ENCODE peak calls at places on chromosome 2, in six cellular contexts. C, L, M, Q, O and D are unnamed samples.

GRCh38 chr2:209423562-209424541 is at the start of gene MAP2:
- DNase-seq in C (peak; percentile 60), L (peak; percentile 73), M (peak; percentile 88), Q (peak; percentile 84), O (peak; percentile 87), D (peak; percentile 98)

GRCh38 chr2:4499316-4499715 is 795.9 kb downstream of the DCDC2C start:
- DNase-seq in C (no peak), L (no peak), M (peak; percentile 50), Q (no peak), O (no peak), D (no peak)

GRCh38 chr2:179671314-179671713 is 190.1 kb downstream of the ZNF385B start:
- DNase-seq in C (no peak), L (no peak), M (no peak), Q (no peak), O (no peak), D (peak; percentile 60)

GRCh38 chr2:160492401-160493226 is 993 bp downstream of the RBMS1 start:
- DNase-seq in C (peak; percentile 67), L (peak; percentile 72), M (peak; percentile 72), Q (peak; percentile 87), O (peak; percentile 90), D (peak; percentile 94)

GRCh38 chr2:190405069-190405468 is 3.1 kb upstream of the MFSD6 start:
- DNase-seq in C (no peak), L (no peak), M (no peak), Q (no peak), O (no peak), D (no peak)

GRCh38 chr2:98157557-98157956 is 70.6 kb downstream of the VWA3B start:
- DNase-seq in C (no peak), L (no peak), M (no peak), Q (no peak), O (peak; percentile 69), D (no peak)

GRCh38 chr2:142876423-142876822 is 1.0 kb upstream of the KYNU start:
- DNase-seq in C (peak; percentile 34), L (peak; percentile 46), M (peak; percentile 35), Q (no peak), O (no peak), D (no peak)

GRCh38 chr2:171811229-171811628 is 82.8 kb downstream of the SLC25A12 start:
- DNase-seq in C (peak; percentile 57), L (peak; percentile 62), M (peak; percentile 61), Q (no peak), O (no peak), D (no peak)

GRCh38 chr2:30747206-30747605 is 60.0 kb downstream of the CAPN13 start:
- DNase-seq in C (no peak), L (no peak), M (no peak), Q (no peak), O (no peak), D (peak; percentile 18)

GRCh38 chr2:240522406-240522805 is 35.4 kb downstream of the ANKMY1 start:
- DNase-seq in C (no peak), L (no peak), M (no peak), Q (no peak), O (no peak), D (peak; percentile 25)

GRCh38 chr2:17901246-17901645 is 22.8 kb downstream of the KCNS3 start:
- DNase-seq in C (no peak), L (no peak), M (no peak), Q (no peak), O (no peak), D (no peak)

GRCh38 chr2:98479959-98480524 is 35.4 kb downstream of the INPP4A start:
- DNase-seq in C (peak; percentile 62), L (peak; percentile 54), M (peak; percentile 89), Q (no peak), O (no peak), D (peak; percentile 92)

GRCh38 chr2:58834404-58834803 is 593.3 kb upstream of the FANCL start:
- DNase-seq in C (peak; percentile 28), L (peak; percentile 14), M (peak; percentile 16), Q (peak; percentile 71), O (peak; percentile 64), D (no peak)

GRCh38 chr2:130797493-130798435 is 39.0 kb upstream of the ARHGEF4 start:
- DNase-seq in C (peak; percentile 74), L (peak; percentile 80), M (peak; percentile 82), Q (peak; percentile 91), O (peak; percentile 92), D (peak; percentile 99)

GRCh38 chr2:130796280-130796679 is 40.4 kb upstream of the ARHGEF4 start:
- DNase-seq in C (no peak), L (no peak), M (no peak), Q (no peak), O (peak; percentile 73), D (no peak)

GRCh38 chr2:130799295-130799694 is 37.4 kb upstream of the ARHGEF4 start:
- DNase-seq in C (no peak), L (no peak), M (no peak), Q (no peak), O (no peak), D (no peak)

GRCh38 chr2:130795431-130795830 is 40.1 kb downstream of the AMER3 start:
- DNase-seq in C (no peak), L (no peak), M (no peak), Q (no peak), O (no peak), D (no peak)

DNA sequence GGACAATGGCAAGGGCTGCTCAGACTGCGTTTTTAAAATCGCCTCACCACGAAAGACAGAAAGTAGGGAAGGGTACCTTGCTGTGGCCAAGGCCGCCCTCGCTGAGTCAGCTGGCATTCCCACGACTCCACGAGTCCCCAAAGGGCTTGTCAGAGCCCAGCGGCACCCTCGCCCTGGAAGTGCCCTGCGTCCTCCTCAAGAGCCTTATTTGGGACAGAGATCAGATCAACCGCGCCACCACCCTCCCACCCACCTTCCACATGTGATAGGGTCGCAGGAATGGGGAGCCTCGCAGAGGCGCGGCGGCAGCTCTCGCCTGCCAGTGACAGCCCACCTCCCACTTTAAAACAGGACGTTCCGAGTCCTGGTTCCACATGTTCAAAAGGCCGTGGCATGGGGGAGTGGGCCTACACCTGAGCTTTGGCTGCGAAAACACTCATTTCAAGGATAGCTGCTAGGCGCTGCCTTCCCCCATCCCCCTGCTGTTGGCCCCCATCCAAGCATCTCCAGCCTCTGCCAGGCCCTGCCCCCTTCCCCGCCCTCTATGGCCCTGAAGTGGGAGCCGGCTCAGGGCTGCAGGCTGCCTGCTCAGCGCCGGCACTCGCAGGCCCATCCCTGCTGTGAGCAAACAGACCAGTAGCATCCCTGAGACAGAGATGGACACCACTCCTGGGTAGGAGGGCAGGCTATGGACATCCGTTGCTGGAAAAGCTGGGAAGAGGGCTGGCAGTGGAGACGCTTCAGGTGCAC is 38.1 kb upstream of the ARHGEF4 start:
- DNase-seq in C (no peak), L (peak; percentile 17), M (no peak), Q (no peak), O (peak; percentile 74), D (no peak)
- H3K4me2 ChIP-seq in C (peak overlapping the region; percentile 16), L (peak overlapping the region; percentile 88), M (peak overlapping the region; percentile 66), Q (peak overlapping the region; percentile 99), O (peak overlapping the region; percentile 89), D (peak overlapping the region; percentile 94)

DNA sequence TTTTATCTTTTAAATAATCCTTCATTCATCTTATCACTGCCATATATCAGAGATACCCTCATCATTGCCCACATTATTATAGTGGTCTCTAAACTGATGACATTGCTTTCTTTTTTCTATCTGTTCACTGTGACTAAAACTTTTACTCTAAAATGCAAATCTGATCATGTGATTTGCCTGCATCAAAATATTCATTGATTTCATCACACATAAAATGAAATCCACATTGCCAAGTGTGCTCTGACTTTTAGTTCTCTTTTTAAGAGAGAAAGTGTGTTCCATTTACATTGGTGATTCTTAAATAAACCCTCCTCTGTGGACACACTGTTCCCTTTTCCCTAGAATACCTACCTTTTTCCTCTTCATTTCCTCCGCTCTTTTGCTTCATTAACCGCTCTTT is 7.5 kb downstream of the REL start:
- DNase-seq in C (no peak), L (no peak), M (no peak), Q (no peak), O (no peak), D (no peak)
- H3K4me2 ChIP-seq in C (no peak overlapping the region), L (no peak overlapping the region), M (no peak overlapping the region), Q (no peak overlapping the region), O (no peak overlapping the region), D (no peak overlapping the region)

GRCh38 chr2:241950413-241950863 is 80.9 kb downstream of the RTP5 start:
- DNase-seq in C (no peak), L (no peak), M (no peak), Q (no peak), O (no peak), D (peak; percentile 47)

GRCh38 chr2:241951920-241952319 is 82.4 kb downstream of the RTP5 start:
- DNase-seq in C (no peak), L (no peak), M (no peak), Q (no peak), O (no peak), D (peak; percentile 69)

GRCh38 chr2:241952816-241953215 is 83.3 kb downstream of the RTP5 start:
- DNase-seq in C (no peak), L (no peak), M (no peak), Q (no peak), O (no peak), D (peak; percentile 58)

GRCh38 chr2:241950878-241951331 is 81.4 kb downstream of the RTP5 start:
- DNase-seq in C (peak; percentile 49), L (peak; percentile 70), M (peak; percentile 49), Q (peak; percentile 83), O (peak; percentile 89), D (peak; percentile 98)

GRCh38 chr2:241953324-241953851 is 83.9 kb downstream of the RTP5 start:
- DNase-seq in C (no peak), L (no peak), M (no peak), Q (no peak), O (no peak), D (peak; percentile 69)
- H3K4me2 ChIP-seq in C (no peak overlapping the region), L (no peak overlapping the region), M (no peak overlapping the region), Q (no peak overlapping the region), O (no peak overlapping the region), D (no peak overlapping the region)

GRCh38 chr2:16613475-16613874 is 52.2 kb downstream of the CYRIA start:
- DNase-seq in C (no peak), L (peak; percentile 45), M (peak; percentile 30), Q (no peak), O (no peak), D (no peak)
- H3K4me2 ChIP-seq in C (no peak overlapping the region), L (no peak overlapping the region), M (no peak overlapping the region), Q (no peak overlapping the region), O (no peak overlapping the region), D (no peak overlapping the region)

GRCh38 chr2:106126705-106127281 is 67.3 kb downstream of the UXS1 start:
- DNase-seq in C (no peak), L (no peak), M (no peak), Q (no peak), O (no peak), D (no peak)
- H3K4me2 ChIP-seq in C (no peak overlapping the region), L (no peak overlapping the region), M (no peak overlapping the region), Q (no peak overlapping the region), O (no peak overlapping the region), D (no peak overlapping the region)

GRCh38 chr2:216596234-216596985 is 36.8 kb upstream of the IGFBP2 start:
- DNase-seq in C (peak; percentile 87), L (peak; percentile 84), M (peak; percentile 54), Q (no peak), O (no peak), D (no peak)
- H3K4me2 ChIP-seq in C (peak overlapping the region; percentile 49), L (peak overlapping the region; percentile 34), M (peak overlapping the region; percentile 31), Q (no peak overlapping the region), O (no peak overlapping the region), D (peak overlapping the region; percentile 21)